ENCODE peak calls at places on chromosome 10, in four cellular contexts. C is stimulated activated CD4-positive, alpha-beta T cell treated with anti-CD3 and anti-CD28 coated beads, Interleukin-2, amount 100 ng/mL, for 48 hours; Z is activated naive CD8-positive, alpha-beta T cell treated with anti-CD3 and anti-CD28 coated beads, Interleukin-2, amount 10 ng/mL, durations not matched to agents 7 days and 5 days; I is OCI-LY7. L is an unnamed sample.
A peak's percentile ranks its signal among the peaks of the same experiment; 100 is the strongest.

GRCh38 chr10:27745719-27746363 is at the start of gene MKX:
- DNase-seq in C (peak; percentile 23), Z (peak; percentile 57), I (no peak), L (peak; percentile 42)

GRCh38 chr10:102195301-102195870 is 30.7 kb upstream of the ELOVL3 start:
- DNase-seq in C (no peak), Z (no peak), I (no peak), L (no peak)

GRCh38 chr10:77873558-77874380 is 52.8 kb downstream of the DLG5 start:
- DNase-seq in C (peak; percentile 47), Z (peak; percentile 72), I (peak; percentile 85), L (peak; percentile 91)

GRCh38 chr10:723973-724372 is 34.5 kb upstream of the DIP2C start:
- DNase-seq in C (no peak), Z (no peak), I (no peak), L (no peak)

GRCh38 chr10:35639021-35639521 is 3.0 kb downstream of the FZD8 start:
- DNase-seq in C (no peak), Z (no peak), I (no peak), L (peak; percentile 3)

GRCh38 chr10:59607971-59608370 is 101.7 kb downstream of the SLC16A9 start:
- DNase-seq in C (no peak), Z (no peak), I (no peak), L (no peak)

GRCh38 chr10:98486421-98486820 is 39.7 kb upstream of the HPS1 start:
- DNase-seq in C (no peak), Z (no peak), I (no peak), L (no peak)

GRCh38 chr10:103276941-103277712 is at the start of gene INA:
- DNase-seq in C (peak; percentile 41), Z (peak; percentile 48), I (no peak), L (peak; percentile 18)

GRCh38 chr10:31709501-31709900 is 219.1 kb downstream of the ARHGAP12 start:
- DNase-seq in C (no peak), Z (no peak), I (no peak), L (no peak)

GRCh38 chr10:73967544-73967943 is 30.4 kb upstream of the VCL start:
- DNase-seq in C (no peak), Z (no peak), I (no peak), L (no peak)

GRCh38 chr10:57119690-57120089 is 758.6 kb upstream of the ZWINT start:
- DNase-seq in C (no peak), Z (no peak), I (no peak), L (no peak)

GRCh38 chr10:125149278-125150047 is 10.9 kb downstream of the CTBP2 start:
- DNase-seq in C (no peak), Z (no peak), I (no peak), L (peak; percentile 96)

GRCh38 chr10:79404231-79404609 is 41.2 kb downstream of the ZCCHC24 start:
- DNase-seq in C (no peak), Z (no peak), I (no peak), L (peak; percentile 43)

GRCh38 chr10:49163741-49164140 is 24.4 kb downstream of the TMEM273 start:
- DNase-seq in C (no peak), Z (no peak), I (no peak), L (no peak)

GRCh38 chr10:11870900-11871407 is 47.8 kb downstream of the PROSER2 start:
- DNase-seq in C (no peak), Z (no peak), I (no peak), L (no peak)

GRCh38 chr10:680146-680545 is 9.3 kb downstream of the DIP2C start:
- DNase-seq in C (no peak), Z (no peak), I (no peak), L (no peak)